ENCODE peak calls at places on chromosomes 2 and 18, in ten cellular contexts. One of them, this sample, is unnamed.

GRCh38 chr18:77056399-77057015 is 76.1 kb downstream of the MBP start:
- DNase-seq in colonic mucosa: peak
- DNase-seq in AG09309: no peak
- DNase-seq in pancreas: no peak
- DNase-seq in PC-9: peak
- DNase-seq in transverse colon: no peak
- DNase-seq in BE2C: no peak
- DNase-seq in CD8-positive, alpha-beta T cell: no peak
- DNase-seq in astrocyte: no peak
- DNase-seq in heart right ventricle: no peak
- DNase-seq in this sample: no peak

GRCh38 chr18:52682260-52682659 is 342.3 kb downstream of the DCC start:
- DNase-seq in pancreas: no peak
- DNase-seq in transverse colon: no peak
- DNase-seq in CD8-positive, alpha-beta T cell: no peak
- DNase-seq in astrocyte: no peak
- DNase-seq in AG09309: no peak
- DNase-seq in PC-9: no peak
- DNase-seq in colonic mucosa: no peak
- DNase-seq in BE2C: no peak
- DNase-seq in heart right ventricle: no peak
- DNase-seq in this sample: no peak

GRCh38 chr2:224712346-224712745 is 3.8 kb downstream of the CCDC195 start:
- DNase-seq in heart right ventricle: no peak
- DNase-seq in CD8-positive, alpha-beta T cell: no peak
- DNase-seq in colonic mucosa: no peak
- DNase-seq in AG09309: no peak
- DNase-seq in PC-9: no peak
- DNase-seq in transverse colon: no peak
- DNase-seq in pancreas: no peak
- DNase-seq in BE2C: no peak
- DNase-seq in astrocyte: peak
- DNase-seq in this sample: no peak

GRCh38 chr2:180690611-180691010 is 289.8 kb upstream of the UBE2E3 start:
- DNase-seq in pancreas: no peak
- DNase-seq in BE2C: no peak
- DNase-seq in CD8-positive, alpha-beta T cell: no peak
- DNase-seq in transverse colon: no peak
- DNase-seq in astrocyte: no peak
- DNase-seq in AG09309: no peak
- DNase-seq in PC-9: no peak
- DNase-seq in heart right ventricle: no peak
- DNase-seq in colonic mucosa: no peak
- DNase-seq in this sample: no peak

GRCh38 chr18:23565916-23566547 is 20.3 kb downstream of the NPC1 start:
- DNase-seq in BE2C: no peak
- DNase-seq in astrocyte: no peak
- DNase-seq in transverse colon: no peak
- DNase-seq in AG09309: no peak
- DNase-seq in CD8-positive, alpha-beta T cell: no peak
- DNase-seq in pancreas: no peak
- DNase-seq in colonic mucosa: no peak
- DNase-seq in heart right ventricle: no peak
- DNase-seq in PC-9: peak
- DNase-seq in this sample: no peak

GRCh38 chr2:233421091-233421816 is 67.0 kb downstream of the DGKD start:
- DNase-seq in BE2C: no peak
- DNase-seq in colonic mucosa: no peak
- DNase-seq in astrocyte: no peak
- DNase-seq in pancreas: no peak
- DNase-seq in PC-9: no peak
- DNase-seq in AG09309: no peak
- DNase-seq in heart right ventricle: no peak
- DNase-seq in transverse colon: no peak
- DNase-seq in CD8-positive, alpha-beta T cell: peak
- DNase-seq in this sample: no peak

GRCh38 chr2:10009811-10010781 is 33.3 kb upstream of the KLF11 start:
- DNase-seq in astrocyte: peak
- DNase-seq in colonic mucosa: peak
- DNase-seq in BE2C: peak
- DNase-seq in CD8-positive, alpha-beta T cell: no peak
- DNase-seq in AG09309: no peak
- DNase-seq in heart right ventricle: peak
- DNase-seq in PC-9: no peak
- DNase-seq in pancreas: peak
- DNase-seq in transverse colon: peak
- DNase-seq in this sample: no peak

GRCh38 chr18:45197526-45197970 is 417.7 kb upstream of the SLC14A2 start:
- DNase-seq in colonic mucosa: no peak
- DNase-seq in heart right ventricle: no peak
- DNase-seq in pancreas: no peak
- DNase-seq in BE2C: no peak
- DNase-seq in CD8-positive, alpha-beta T cell: no peak
- DNase-seq in AG09309: peak
- DNase-seq in astrocyte: peak
- DNase-seq in transverse colon: no peak
- DNase-seq in PC-9: no peak
- DNase-seq in this sample: no peak

GRCh38 chr2:168119519-168120141 is 127.8 kb downstream of the STK39 start:
- DNase-seq in BE2C: peak
- DNase-seq in PC-9: peak
- DNase-seq in astrocyte: peak
- DNase-seq in transverse colon: no peak
- DNase-seq in heart right ventricle: no peak
- DNase-seq in AG09309: peak
- DNase-seq in pancreas: peak
- DNase-seq in CD8-positive, alpha-beta T cell: no peak
- DNase-seq in colonic mucosa: peak
- DNase-seq in this sample: no peak

GRCh38 chr2:18927525-18928232 is 338.3 kb upstream of the NT5C1B start:
- DNase-seq in colonic mucosa: no peak
- DNase-seq in heart right ventricle: no peak
- DNase-seq in astrocyte: no peak
- DNase-seq in transverse colon: no peak
- DNase-seq in PC-9: no peak
- DNase-seq in BE2C: no peak
- DNase-seq in pancreas: no peak
- DNase-seq in AG09309: no peak
- DNase-seq in CD8-positive, alpha-beta T cell: no peak
- DNase-seq in this sample: no peak

GRCh38 chr2:149984311-149984710 is 396.7 kb upstream of the MMADHC start:
- DNase-seq in BE2C: no peak
- DNase-seq in AG09309: no peak
- DNase-seq in PC-9: no peak
- DNase-seq in transverse colon: no peak
- DNase-seq in pancreas: no peak
- DNase-seq in astrocyte: no peak
- DNase-seq in colonic mucosa: no peak
- DNase-seq in CD8-positive, alpha-beta T cell: no peak
- DNase-seq in heart right ventricle: no peak
- DNase-seq in this sample: no peak

GRCh38 chr18:985301-985700 is 80.6 kb downstream of the ADCYAP1 start:
- DNase-seq in colonic mucosa: no peak
- DNase-seq in astrocyte: no peak
- DNase-seq in heart right ventricle: no peak
- DNase-seq in CD8-positive, alpha-beta T cell: no peak
- DNase-seq in transverse colon: no peak
- DNase-seq in AG09309: no peak
- DNase-seq in PC-9: no peak
- DNase-seq in pancreas: no peak
- DNase-seq in BE2C: peak
- DNase-seq in this sample: no peak

GRCh38 chr18:62458346-62458745 is 64.5 kb upstream of the ZCCHC2 start:
- DNase-seq in BE2C: no peak
- DNase-seq in PC-9: no peak
- DNase-seq in transverse colon: no peak
- DNase-seq in AG09309: no peak
- DNase-seq in pancreas: no peak
- DNase-seq in CD8-positive, alpha-beta T cell: no peak
- DNase-seq in heart right ventricle: no peak
- DNase-seq in colonic mucosa: no peak
- DNase-seq in astrocyte: no peak
- DNase-seq in this sample: no peak
- TF ChIP-seq CTCF in BE2C: no peak
- TF ChIP-seq CTCF in PC-9: no peak
- TF ChIP-seq CTCF in transverse colon: no peak
- TF ChIP-seq CTCF in AG09309: no peak
- TF ChIP-seq CTCF in pancreas: no peak
- TF ChIP-seq CTCF in CD8-positive, alpha-beta T cell: no peak
- TF ChIP-seq CTCF in heart right ventricle: no peak
- TF ChIP-seq CTCF in colonic mucosa: no peak
- TF ChIP-seq CTCF in astrocyte: no peak
- TF ChIP-seq CTCF in this sample: peak

GRCh38 chr2:144511222-144511855 is 8.6 kb downstream of the ZEB2 start:
- DNase-seq in BE2C: no peak
- DNase-seq in heart right ventricle: no peak
- DNase-seq in transverse colon: no peak
- DNase-seq in astrocyte: no peak
- DNase-seq in PC-9: no peak
- DNase-seq in CD8-positive, alpha-beta T cell: no peak
- DNase-seq in pancreas: no peak
- DNase-seq in colonic mucosa: no peak
- DNase-seq in AG09309: no peak
- DNase-seq in this sample: no peak
- H3K4me3 ChIP-seq in BE2C: no peak
- H3K4me3 ChIP-seq in heart right ventricle: peak
- H3K4me3 ChIP-seq in transverse colon: no peak
- H3K4me3 ChIP-seq in astrocyte: no peak
- H3K4me3 ChIP-seq in PC-9: no peak
- H3K4me3 ChIP-seq in CD8-positive, alpha-beta T cell: peak
- H3K4me3 ChIP-seq in pancreas: no peak
- H3K4me3 ChIP-seq in colonic mucosa: no peak
- H3K4me3 ChIP-seq in AG09309: no peak
- H3K4me3 ChIP-seq in this sample: peak

GRCh38 chr18:25463726-25464125 is 111.8 kb upstream of the ZNF521 start:
- DNase-seq in PC-9: no peak
- DNase-seq in heart right ventricle: no peak
- DNase-seq in AG09309: no peak
- DNase-seq in colonic mucosa: no peak
- DNase-seq in BE2C: no peak
- DNase-seq in pancreas: no peak
- DNase-seq in transverse colon: no peak
- DNase-seq in CD8-positive, alpha-beta T cell: no peak
- DNase-seq in astrocyte: no peak
- DNase-seq in this sample: no peak
- TF ChIP-seq CTCF in PC-9: no peak
- TF ChIP-seq CTCF in heart right ventricle: no peak
- TF ChIP-seq CTCF in AG09309: no peak
- TF ChIP-seq CTCF in colonic mucosa: no peak
- TF ChIP-seq CTCF in BE2C: no peak
- TF ChIP-seq CTCF in pancreas: no peak
- TF ChIP-seq CTCF in transverse colon: no peak
- TF ChIP-seq CTCF in CD8-positive, alpha-beta T cell: no peak
- TF ChIP-seq CTCF in astrocyte: no peak
- TF ChIP-seq CTCF in this sample: no peak

GRCh38 chr2:223043164-223043941 is 8.6 kb upstream of the KCNE4 start:
- DNase-seq in pancreas: no peak
- DNase-seq in CD8-positive, alpha-beta T cell: no peak
- DNase-seq in transverse colon: no peak
- DNase-seq in colonic mucosa: no peak
- DNase-seq in AG09309: no peak
- DNase-seq in PC-9: no peak
- DNase-seq in BE2C: no peak
- DNase-seq in astrocyte: no peak
- DNase-seq in heart right ventricle: no peak
- DNase-seq in this sample: no peak
- H3K4me3 ChIP-seq in pancreas: no peak
- H3K4me3 ChIP-seq in CD8-positive, alpha-beta T cell: no peak
- H3K4me3 ChIP-seq in transverse colon: no peak
- H3K4me3 ChIP-seq in colonic mucosa: no peak
- H3K4me3 ChIP-seq in AG09309: no peak
- H3K4me3 ChIP-seq in PC-9: no peak
- H3K4me3 ChIP-seq in BE2C: no peak
- H3K4me3 ChIP-seq in astrocyte: no peak
- H3K4me3 ChIP-seq in heart right ventricle: no peak
- H3K4me3 ChIP-seq in this sample: no peak

DNA sequence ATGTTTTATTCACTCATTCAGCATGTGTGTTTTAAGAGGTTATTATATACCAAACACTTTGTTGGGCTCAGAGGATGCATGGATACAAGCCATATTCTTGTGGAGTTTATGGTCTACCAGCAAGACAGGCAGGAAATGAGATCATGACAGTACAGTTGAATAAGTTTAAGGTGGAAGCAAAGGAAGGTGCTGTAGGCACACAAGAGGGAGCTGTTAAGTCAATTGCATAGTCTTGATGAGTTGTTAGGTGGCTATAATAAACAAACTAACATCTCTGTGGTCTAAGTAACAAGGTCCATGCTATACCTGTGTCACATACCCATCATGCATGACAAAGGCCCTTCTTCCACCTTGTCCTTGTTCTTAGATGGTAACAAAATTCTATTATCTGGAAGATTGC is 538.3 kb downstream of the CNTNAP5 start:
- DNase-seq in astrocyte: no peak
- DNase-seq in pancreas: no peak
- DNase-seq in transverse colon: no peak
- DNase-seq in heart right ventricle: no peak
- DNase-seq in colonic mucosa: no peak
- DNase-seq in AG09309: no peak
- DNase-seq in PC-9: no peak
- DNase-seq in BE2C: no peak
- DNase-seq in CD8-positive, alpha-beta T cell: no peak
- DNase-seq in this sample: no peak
- TF ChIP-seq CTCF in astrocyte: no peak
- TF ChIP-seq CTCF in pancreas: no peak
- TF ChIP-seq CTCF in transverse colon: no peak
- TF ChIP-seq CTCF in heart right ventricle: no peak
- TF ChIP-seq CTCF in colonic mucosa: no peak
- TF ChIP-seq CTCF in AG09309: no peak
- TF ChIP-seq CTCF in PC-9: no peak
- TF ChIP-seq CTCF in BE2C: no peak
- TF ChIP-seq CTCF in CD8-positive, alpha-beta T cell: no peak
- TF ChIP-seq CTCF in this sample: peak